ENCODE peak calls at places on chromosomes 12 and 14, in four cellular contexts. V, W, F and B are unnamed samples.

GRCh38 chr14:75542585-75543091 is 20.4 kb downstream of the BATF start:
- DNase-seq in V (no peak), W (peak; percentile 87), F (no peak), B (no peak)

GRCh38 chr12:4664111-4664510 is 15.2 kb downstream of the NDUFA9 start:
- DNase-seq in V (no peak), W (no peak), F (peak; percentile 80), B (peak; percentile 46)

GRCh38 chr14:26872510-26872909 is 274.7 kb upstream of the NOVA1 start:
- DNase-seq in V (no peak), W (no peak), F (no peak), B (no peak)

GRCh38 chr12:104494137-104494815 is 37.5 kb downstream of the CHST11 start:
- DNase-seq in V (no peak), W (peak; percentile 51), F (no peak), B (no peak)

GRCh38 chr12:101298426-101298825 is 18.5 kb downstream of the UTP20 start:
- DNase-seq in V (no peak), W (no peak), F (peak; percentile 29), B (no peak)

GRCh38 chr12:51056242-51056641 is 8.1 kb downstream of the LETMD1 start:
- DNase-seq in V (no peak), W (peak; percentile 57), F (peak; percentile 40), B (no peak)

GRCh38 chr12:48890657-48891418 is 25.2 kb upstream of the RND1 start:
- DNase-seq in V (peak; percentile 91), W (peak; percentile 83), F (no peak), B (peak; percentile 27)

GRCh38 chr14:105853907-105854599 is 327.7 kb downstream of the TMEM121 start:
- DNase-seq in V (no peak), W (peak; percentile 39), F (no peak), B (no peak)

GRCh38 chr12:5262450-5262849 is 169.5 kb upstream of the NTF3 start:
- DNase-seq in V (no peak), W (no peak), F (peak; percentile 74), B (peak; percentile 27)

DNA sequence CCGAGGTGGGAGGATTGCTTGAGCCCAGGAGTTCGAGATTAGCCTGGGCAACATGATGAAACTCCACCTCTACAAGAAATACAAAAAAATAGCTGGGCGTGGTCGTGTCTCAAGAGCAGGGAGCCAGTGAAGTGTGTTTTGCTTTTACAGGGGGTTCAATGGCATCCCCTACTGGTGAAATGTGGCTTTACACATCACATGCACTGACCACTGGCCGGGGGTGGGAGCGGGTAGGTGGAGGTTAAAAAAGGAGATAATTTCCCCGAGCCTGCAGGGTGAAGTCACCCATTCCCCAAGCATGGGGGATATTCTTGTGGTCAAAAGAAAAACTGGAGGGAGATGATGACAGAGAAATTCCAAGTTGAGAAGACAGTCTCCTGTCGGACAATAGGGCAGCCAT is 63.6 kb upstream of the PWP1 start:
- DNase-seq in V (peak; percentile 26), W (no peak), F (no peak), B (no peak)
- TF ChIP-seq CTCF in V (peak; percentile 67), W (peak; percentile 31), F (peak; percentile 56), B (peak; percentile 51)

GRCh38 chr14:68364823-68365222 is 428.0 kb downstream of the ZFP36L1 start:
- DNase-seq in V (peak; percentile 14), W (no peak), F (no peak), B (no peak)

GRCh38 chr14:68363841-68364711 is 428.8 kb downstream of the ZFP36L1 start:
- DNase-seq in V (peak; percentile 78), W (peak; percentile 72), F (no peak), B (no peak)

GRCh38 chr14:68365228-68365627 is 427.6 kb downstream of the ZFP36L1 start:
- DNase-seq in V (no peak), W (no peak), F (peak; percentile 37), B (peak; percentile 16)

GRCh38 chr14:68362841-68363240 is 430.0 kb downstream of the ZFP36L1 start:
- DNase-seq in V (no peak), W (no peak), F (no peak), B (no peak)

DNA sequence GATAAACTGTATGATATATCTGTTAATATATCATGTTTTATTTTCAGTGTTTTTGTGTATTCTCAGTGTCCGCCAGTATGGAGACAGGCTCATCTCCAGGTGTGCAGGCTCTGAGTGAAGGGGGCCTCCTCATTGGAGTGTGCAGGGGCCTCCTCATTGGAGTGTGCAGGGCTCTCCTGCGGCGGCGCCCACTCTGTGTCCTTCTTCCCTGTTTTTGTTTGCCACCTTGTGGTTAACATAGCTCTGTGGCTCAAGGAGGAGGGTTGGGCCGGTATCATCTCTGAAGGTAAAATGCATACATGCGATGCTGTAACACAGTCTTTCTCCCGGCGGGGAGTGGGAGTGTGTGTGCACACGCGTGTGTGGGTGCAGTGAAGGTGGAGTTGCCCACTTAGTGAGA is 429.5 kb downstream of the ZFP36L1 start:
- DNase-seq in V (peak; percentile 33), W (peak; percentile 53), F (no peak), B (no peak)
- TF ChIP-seq CTCF in V (peak; percentile 9), W (no peak), F (no peak), B (no peak)

DNA sequence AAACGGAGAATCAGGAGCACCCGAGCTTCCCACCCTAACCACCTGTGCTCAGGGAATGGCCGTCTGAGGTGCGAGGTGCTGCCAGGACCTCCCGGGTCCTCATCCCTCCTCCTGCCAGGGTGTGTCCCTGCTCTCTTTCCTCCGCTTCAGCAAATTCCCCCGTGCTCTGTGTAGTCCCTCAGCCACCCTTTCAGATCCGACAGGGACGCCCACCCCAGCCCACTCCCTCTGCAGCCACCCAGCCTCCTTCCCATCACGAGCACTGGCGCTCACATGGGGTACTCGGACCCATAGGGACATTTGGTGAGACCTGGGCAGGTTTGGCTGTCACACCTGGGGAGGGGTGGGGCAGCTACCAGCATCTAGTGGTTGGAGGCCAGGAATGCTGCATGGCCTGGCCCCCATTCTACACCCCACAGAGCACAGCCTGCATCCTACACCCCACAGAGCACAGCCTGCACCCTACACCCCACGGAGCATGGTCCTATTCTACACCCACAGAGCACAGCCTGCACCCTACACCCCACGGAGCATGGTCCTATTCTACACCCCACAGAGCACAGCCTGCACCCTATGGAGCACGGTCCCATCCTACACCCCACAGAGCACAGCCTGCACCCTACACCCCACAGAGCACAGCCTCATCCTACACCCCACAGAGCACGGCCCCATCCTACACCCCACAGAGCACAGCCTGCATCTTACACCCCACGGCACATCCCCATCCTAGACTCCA is 12.7 kb downstream of the GALNT9 start:
- DNase-seq in V (no peak), W (peak; percentile 24), F (no peak), B (no peak)
- TF ChIP-seq CTCF in V (no peak), W (no peak), F (no peak), B (no peak)

GRCh38 chr14:91142214-91142668 is 28.4 kb downstream of the DGLUCY start:
- DNase-seq in V (no peak), W (no peak), F (no peak), B (no peak)

GRCh38 chr14:91138511-91139359 is 24.9 kb downstream of the DGLUCY start:
- DNase-seq in V (no peak), W (no peak), F (no peak), B (no peak)

GRCh38 chr14:91143862-91144261 is 30.0 kb downstream of the DGLUCY start:
- DNase-seq in V (no peak), W (peak; percentile 60), F (no peak), B (no peak)

GRCh38 chr14:91139776-91140175 is 25.9 kb downstream of the DGLUCY start:
- DNase-seq in V (no peak), W (no peak), F (no peak), B (no peak)

DNA sequence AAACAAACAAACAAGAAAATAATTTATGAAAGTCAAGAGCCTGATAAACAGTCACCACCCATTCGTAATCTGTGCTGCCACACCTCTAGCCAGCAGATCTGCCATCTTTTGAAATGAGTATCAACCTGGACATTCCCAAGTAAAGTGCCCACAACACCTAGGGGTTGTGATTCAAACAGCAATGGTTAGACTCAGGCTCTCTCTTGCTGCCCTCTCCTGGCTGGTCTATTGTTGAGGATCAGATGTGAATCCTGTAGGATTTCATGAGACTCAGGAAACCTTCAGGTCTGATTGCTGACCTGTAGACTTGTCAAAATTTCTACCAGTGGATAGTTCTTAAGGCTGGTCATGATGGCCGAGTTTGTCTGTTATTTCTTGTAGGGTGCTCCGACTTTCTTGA is 26.8 kb downstream of the DGLUCY start:
- DNase-seq in V (no peak), W (no peak), F (no peak), B (no peak)
- TF ChIP-seq CTCF in V (no peak), W (peak; percentile 17), F (peak; percentile 57), B (peak; percentile 47)

DNA sequence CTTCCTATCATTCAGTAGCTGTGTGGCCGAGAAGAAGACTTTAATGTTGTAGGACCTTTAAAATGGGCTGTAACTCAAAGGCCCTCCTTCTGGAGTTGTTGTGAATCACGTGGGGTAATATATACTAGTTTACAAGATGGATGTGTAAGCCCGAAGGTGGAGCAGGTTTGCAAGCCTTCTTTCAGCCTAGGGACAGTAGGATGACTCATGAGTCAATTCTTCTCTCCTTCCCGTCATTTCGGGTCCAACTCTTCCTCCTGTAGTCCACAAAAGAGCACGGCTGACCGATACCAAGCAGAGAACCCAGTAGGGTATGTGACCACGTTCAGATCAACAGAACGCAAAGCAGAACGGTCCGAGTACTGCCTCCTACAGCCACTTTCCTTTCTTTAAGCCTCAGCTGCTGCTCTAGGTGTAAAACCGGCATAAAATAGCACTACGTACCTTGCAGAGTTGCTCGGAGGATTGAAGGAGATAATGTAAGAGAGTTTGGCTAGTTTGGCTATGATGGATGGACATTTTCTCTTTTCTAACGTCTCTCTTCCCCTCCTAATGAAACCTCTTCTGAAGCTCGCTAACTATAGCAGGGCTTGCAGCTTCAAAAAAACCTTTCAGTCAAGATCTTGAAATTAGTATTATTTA is 1.3 kb upstream of the RASSF3 start:
- DNase-seq in V (peak; percentile 22), W (no peak), F (no peak), B (no peak)
- TF ChIP-seq CTCF in V (no peak), W (no peak), F (no peak), B (peak; percentile 35)

GRCh38 chr12:11162494-11162893 is 8.5 kb upstream of the SMIM10L1 start:
- DNase-seq in V (no peak), W (no peak), F (no peak), B (no peak)
- TF ChIP-seq CTCF in V (no peak), W (no peak), F (no peak), B (no peak)

GRCh38 chr12:78181544-78182162 is 351.0 kb downstream of the NAV3 start:
- DNase-seq in V (peak; percentile 39), W (no peak), F (no peak), B (no peak)
- TF ChIP-seq CTCF in V (peak; percentile 77), W (no peak), F (peak; percentile 32), B (peak; percentile 71)

GRCh38 chr14:93320489-93320888 is 12.3 kb downstream of the BTBD7 start:
- DNase-seq in V (no peak), W (no peak), F (no peak), B (no peak)
- TF ChIP-seq CTCF in V (no peak), W (no peak), F (no peak), B (no peak)